ENCODE peak calls at places on chromosomes 5 and 9, in five cellular contexts. One of them, this sample, is unnamed.

GRCh38 chr5:28165116-28165515 is 1126.7 kb upstream of the CDH9 start:
- DNase-seq in GM13977: no peak
- DNase-seq in A549: no peak
- DNase-seq in B cell: no peak
- DNase-seq in uterus: no peak
- DNase-seq in this sample: no peak

GRCh38 chr5:15737882-15738677 is 238.1 kb downstream of the FBXL7 start:
- DNase-seq in uterus: no peak
- DNase-seq in B cell: no peak
- DNase-seq in A549: no peak
- DNase-seq in GM13977: no peak
- DNase-seq in this sample: no peak

GRCh38 chr5:51500-51823 is 40.5 kb upstream of the PLEKHG4B start:
- DNase-seq in B cell: no peak
- DNase-seq in uterus: no peak
- DNase-seq in GM13977: peak
- DNase-seq in A549: no peak
- DNase-seq in this sample: peak

GRCh38 chr5:78718827-78719226 is 70.3 kb upstream of the LHFPL2 start:
- DNase-seq in B cell: no peak
- DNase-seq in uterus: no peak
- DNase-seq in A549: no peak
- DNase-seq in GM13977: no peak
- DNase-seq in this sample: no peak

GRCh38 chr5:57408714-57409113 is 73.9 kb downstream of the ACTBL2 start:
- DNase-seq in A549: no peak
- DNase-seq in GM13977: no peak
- DNase-seq in B cell: no peak
- DNase-seq in uterus: no peak
- DNase-seq in this sample: no peak

GRCh38 chr9:81968026-81968425 is 20.5 kb upstream of the SPATA31D1 start:
- DNase-seq in GM13977: no peak
- DNase-seq in A549: no peak
- DNase-seq in uterus: no peak
- DNase-seq in B cell: no peak
- DNase-seq in this sample: no peak

GRCh38 chr5:11076945-11077613 is 316.0 kb upstream of the DAP start:
- DNase-seq in A549: no peak
- DNase-seq in uterus: no peak
- DNase-seq in GM13977: no peak
- DNase-seq in B cell: no peak
- DNase-seq in this sample: no peak

GRCh38 chr5:115418788-115419187 is 122.3 kb upstream of the CCDC112 start:
- DNase-seq in uterus: no peak
- DNase-seq in A549: no peak
- DNase-seq in B cell: no peak
- DNase-seq in GM13977: no peak
- DNase-seq in this sample: no peak

GRCh38 chr9:31908158-31908890 is 476.1 kb upstream of the ACO1 start:
- DNase-seq in A549: peak
- DNase-seq in B cell: no peak
- DNase-seq in uterus: no peak
- DNase-seq in GM13977: no peak
- DNase-seq in this sample: no peak

GRCh38 chr9:36748322-36748899 is 175.7 kb downstream of the MELK start:
- DNase-seq in GM13977: peak
- DNase-seq in A549: peak
- DNase-seq in B cell: no peak
- DNase-seq in uterus: no peak
- DNase-seq in this sample: peak

GRCh38 chr5:159184858-159185381 is 24.4 kb downstream of the RNF145 start:
- DNase-seq in uterus: no peak
- DNase-seq in A549: peak
- DNase-seq in GM13977: no peak
- DNase-seq in B cell: no peak
- DNase-seq in this sample: no peak

GRCh38 chr5:148794275-148794674 is 32.1 kb upstream of the ADRB2 start:
- DNase-seq in uterus: no peak
- DNase-seq in GM13977: no peak
- DNase-seq in A549: no peak
- DNase-seq in B cell: no peak
- DNase-seq in this sample: no peak

GRCh38 chr5:73796164-73797141 is 170.5 kb downstream of the ARHGEF28 start:
- DNase-seq in B cell: no peak
- DNase-seq in GM13977: no peak
- DNase-seq in A549: peak
- DNase-seq in uterus: peak
- DNase-seq in this sample: peak

GRCh38 chr5:113678924-113679575 is 165.6 kb downstream of the YTHDC2 start:
- DNase-seq in GM13977: peak
- DNase-seq in A549: peak
- DNase-seq in B cell: no peak
- DNase-seq in uterus: no peak
- DNase-seq in this sample: peak

GRCh38 chr9:115400801-115401200 is 282.8 kb upstream of the TNC start:
- DNase-seq in A549: no peak
- DNase-seq in GM13977: no peak
- DNase-seq in B cell: no peak
- DNase-seq in uterus: no peak
- DNase-seq in this sample: no peak

GRCh38 chr9:91255327-91255726 is 106.4 kb downstream of the AUH start:
- DNase-seq in uterus: no peak
- DNase-seq in B cell: no peak
- DNase-seq in GM13977: no peak
- DNase-seq in A549: no peak
- DNase-seq in this sample: no peak

GRCh38 chr9:105502276-105502675 is 54.4 kb downstream of the FSD1L start:
- DNase-seq in GM13977: no peak
- DNase-seq in A549: no peak
- DNase-seq in uterus: no peak
- DNase-seq in B cell: no peak
- DNase-seq in this sample: no peak

GRCh38 chr9:129367287-129367686 is 189.2 kb upstream of the IER5L start:
- DNase-seq in uterus: no peak
- DNase-seq in B cell: no peak
- DNase-seq in A549: no peak
- DNase-seq in GM13977: no peak
- DNase-seq in this sample: no peak

GRCh38 chr9:35666547-35666946 is 1.6 kb upstream of the ARHGEF39 start:
- DNase-seq in B cell: no peak
- DNase-seq in GM13977: no peak
- DNase-seq in uterus: no peak
- DNase-seq in A549: no peak
- DNase-seq in this sample: no peak

GRCh38 chr5:53424691-53425597 is 55.5 kb upstream of the FST start:
- DNase-seq in A549: no peak
- DNase-seq in GM13977: no peak
- DNase-seq in uterus: no peak
- DNase-seq in B cell: no peak
- DNase-seq in this sample: no peak
- TF ChIP-seq CTCF in A549: no peak
- TF ChIP-seq CTCF in GM13977: no peak
- TF ChIP-seq CTCF in uterus: no peak
- TF ChIP-seq CTCF in B cell: no peak
- TF ChIP-seq CTCF in this sample: no peak

GRCh38 chr9:1024112-1024511 is 26.0 kb upstream of the DMRT2 start:
- DNase-seq in GM13977: no peak
- DNase-seq in uterus: no peak
- DNase-seq in B cell: no peak
- DNase-seq in A549: no peak
- DNase-seq in this sample: no peak

GRCh38 chr9:1013018-1013417 is 36.6 kb downstream of the DMRT3 start:
- DNase-seq in B cell: no peak
- DNase-seq in GM13977: no peak
- DNase-seq in uterus: no peak
- DNase-seq in A549: no peak
- DNase-seq in this sample: no peak

DNA sequence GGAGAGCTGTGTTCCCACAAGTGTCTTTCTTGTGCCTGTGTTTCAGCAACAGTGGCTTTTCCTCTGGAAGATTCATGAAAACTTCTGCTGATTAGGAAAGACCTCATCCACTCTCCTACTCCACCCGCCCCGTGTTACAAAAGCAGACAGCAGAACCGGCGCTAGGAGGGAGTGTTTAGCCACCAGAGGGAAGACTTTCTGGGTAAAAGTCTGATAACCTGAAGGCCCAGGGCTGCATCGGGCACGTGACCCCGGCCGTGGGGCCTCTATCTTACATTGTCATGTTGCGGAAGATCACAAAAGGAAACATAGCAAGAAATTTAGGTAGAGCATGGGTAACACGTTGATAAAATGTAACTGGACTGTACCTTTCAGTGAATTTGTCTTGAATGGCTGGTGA is 32.0 kb upstream of the DMRT2 start:
- DNase-seq in GM13977: no peak
- DNase-seq in B cell: no peak
- DNase-seq in uterus: no peak
- DNase-seq in A549: peak
- DNase-seq in this sample: no peak
- TF ChIP-seq CTCF in GM13977: peak
- TF ChIP-seq CTCF in B cell: peak
- TF ChIP-seq CTCF in uterus: no peak
- TF ChIP-seq CTCF in A549: peak
- TF ChIP-seq CTCF in this sample: no peak

GRCh38 chr9:120857902-120858301 is 15.2 kb upstream of the PSMD5 start:
- DNase-seq in A549: no peak
- DNase-seq in uterus: no peak
- DNase-seq in GM13977: no peak
- DNase-seq in B cell: peak
- DNase-seq in this sample: no peak

GRCh38 chr9:120857481-120857880 is 14.8 kb upstream of the PSMD5 start:
- DNase-seq in B cell: no peak
- DNase-seq in A549: no peak
- DNase-seq in GM13977: no peak
- DNase-seq in uterus: no peak
- DNase-seq in this sample: no peak

GRCh38 chr9:120861935-120862334 is 15.1 kb downstream of the PHF19 start:
- DNase-seq in A549: no peak
- DNase-seq in GM13977: no peak
- DNase-seq in B cell: no peak
- DNase-seq in uterus: no peak
- DNase-seq in this sample: no peak

GRCh38 chr9:120860083-120860482 is 16.9 kb downstream of the PHF19 start:
- DNase-seq in uterus: no peak
- DNase-seq in GM13977: no peak
- DNase-seq in B cell: no peak
- DNase-seq in A549: no peak
- DNase-seq in this sample: no peak

GRCh38 chr9:120859361-120859760 is 16.6 kb upstream of the PSMD5 start:
- DNase-seq in uterus: no peak
- DNase-seq in B cell: no peak
- DNase-seq in A549: no peak
- DNase-seq in GM13977: no peak
- DNase-seq in this sample: no peak
- TF ChIP-seq CTCF in uterus: no peak
- TF ChIP-seq CTCF in B cell: no peak
- TF ChIP-seq CTCF in A549: no peak
- TF ChIP-seq CTCF in GM13977: no peak
- TF ChIP-seq CTCF in this sample: no peak

GRCh38 chr9:109779711-109780452 is at the start of gene PALM2AKAP2:
- DNase-seq in GM13977: peak
- DNase-seq in B cell: no peak
- DNase-seq in A549: peak
- DNase-seq in uterus: peak
- DNase-seq in this sample: no peak
- TF ChIP-seq CTCF in GM13977: no peak
- TF ChIP-seq CTCF in B cell: no peak
- TF ChIP-seq CTCF in A549: peak
- TF ChIP-seq CTCF in uterus: peak
- TF ChIP-seq CTCF in this sample: no peak

DNA sequence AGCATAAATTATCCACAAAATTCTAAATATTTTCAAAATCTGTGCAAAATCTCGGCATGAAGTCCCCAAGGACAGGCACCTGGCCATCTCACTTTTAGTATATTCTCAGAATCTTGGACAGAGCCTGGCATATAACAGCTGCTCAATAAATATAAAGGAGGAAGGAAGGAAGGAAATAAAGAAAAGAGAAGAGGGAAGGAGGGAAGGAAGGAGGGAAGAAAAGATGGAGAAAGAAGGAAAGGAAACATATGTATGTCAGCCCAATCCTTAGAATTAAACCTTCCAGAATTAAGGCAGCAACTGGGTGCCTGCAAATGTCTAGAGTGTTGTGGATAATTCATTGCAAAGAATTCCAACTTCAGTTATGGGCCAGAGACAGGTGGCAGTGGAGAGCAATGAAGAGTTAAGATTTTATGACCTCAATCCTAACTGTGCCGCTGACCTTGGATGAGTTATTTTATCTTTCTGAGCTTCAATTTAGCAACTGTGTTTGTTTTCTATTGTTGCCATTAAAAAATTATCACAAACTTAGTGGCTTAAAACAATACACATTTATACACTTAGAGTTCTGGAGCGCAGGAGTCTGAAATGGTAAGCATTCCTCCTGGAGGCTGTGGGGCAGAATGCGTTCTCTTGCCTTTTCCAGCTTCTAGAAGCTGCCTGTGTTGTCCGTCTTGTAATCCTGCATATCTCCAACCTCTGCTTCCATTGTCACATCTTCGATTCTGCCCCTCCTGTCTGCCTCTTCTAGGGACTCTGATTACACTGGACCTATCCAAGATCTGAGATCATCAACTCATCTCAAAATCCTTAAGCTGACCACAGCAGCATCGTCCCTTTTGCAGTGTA is 200.8 kb upstream of the MSX2 start:
- DNase-seq in A549: peak
- DNase-seq in GM13977: no peak
- DNase-seq in B cell: no peak
- DNase-seq in uterus: no peak
- DNase-seq in this sample: no peak
- TF ChIP-seq CTCF in A549: peak
- TF ChIP-seq CTCF in GM13977: no peak
- TF ChIP-seq CTCF in B cell: no peak
- TF ChIP-seq CTCF in uterus: no peak
- TF ChIP-seq CTCF in this sample: no peak

DNA sequence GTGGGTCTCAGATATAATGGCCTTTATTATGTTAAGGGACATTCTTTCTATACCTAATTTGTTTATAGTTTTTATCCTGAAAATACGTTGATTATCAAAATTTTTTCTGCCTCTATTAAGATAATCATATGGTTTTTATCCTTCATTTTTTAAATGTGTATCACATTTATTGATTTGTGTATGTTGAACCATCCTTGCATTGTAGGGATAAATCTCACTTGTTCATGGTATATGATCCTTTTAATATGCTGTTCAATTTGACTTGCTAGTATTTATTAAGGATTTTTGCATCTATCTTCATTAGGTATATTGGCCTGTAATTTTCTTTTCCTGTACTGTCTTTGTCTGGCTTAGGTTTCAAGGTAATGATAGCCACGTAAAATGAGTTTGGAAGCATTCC is 25.5 kb downstream of the PKD2L2 start:
- DNase-seq in B cell: no peak
- DNase-seq in A549: no peak
- DNase-seq in GM13977: no peak
- DNase-seq in uterus: no peak
- DNase-seq in this sample: no peak
- TF ChIP-seq CTCF in B cell: no peak
- TF ChIP-seq CTCF in A549: no peak
- TF ChIP-seq CTCF in GM13977: no peak
- TF ChIP-seq CTCF in uterus: no peak
- TF ChIP-seq CTCF in this sample: no peak

GRCh38 chr9:34437006-34437925 is 21.1 kb downstream of the FAM219A start:
- DNase-seq in B cell: peak
- DNase-seq in uterus: no peak
- DNase-seq in A549: peak
- DNase-seq in GM13977: peak
- DNase-seq in this sample: peak
- TF ChIP-seq CTCF in B cell: peak
- TF ChIP-seq CTCF in uterus: peak
- TF ChIP-seq CTCF in A549: peak
- TF ChIP-seq CTCF in GM13977: peak
- TF ChIP-seq CTCF in this sample: peak

This sample was measured in GM20000.